ENCODE peak calls at places on chromosomes 3 and 15, in seven cellular contexts. T is HCT116, N is GM12878, U is SK-N-SH, K is K562, P is HepG2, S is H1. L is an unnamed sample.

GRCh38 chr3:69865920-69866679 is 126.8 kb downstream of the MITF start:
- DNase-seq in P (no peak), K (peak), T (no peak), S (no peak), U (peak), N (no peak), L (no peak)

GRCh38 chr15:70659662-70660061 is 103.7 kb downstream of the UACA start:
- DNase-seq in U (no peak), K (no peak), N (no peak), S (no peak), T (no peak), P (no peak), L (no peak)

GRCh38 chr15:93179704-93180103 is 90.7 kb upstream of the RGMA start:
- DNase-seq in S (no peak), K (no peak), N (no peak), P (no peak), U (peak), T (no peak), L (no peak)

GRCh38 chr15:63634154-63634553 is 37.0 kb downstream of the FBXL22 start:
- DNase-seq in K (no peak), T (no peak), P (no peak), S (no peak), U (no peak), N (no peak), L (no peak)

GRCh38 chr3:192933779-192934456 is 16.3 kb upstream of the MB21D2 start:
- DNase-seq in N (no peak), S (no peak), U (no peak), T (no peak), P (no peak), K (no peak), L (no peak)

GRCh38 chr3:134201201-134202130 is 49.2 kb downstream of the RYK start:
- DNase-seq in N (no peak), K (no peak), U (no peak), S (no peak), P (no peak), T (peak), L (no peak)

GRCh38 chr3:52752045-52752660 is 18.6 kb downstream of the NEK4 start:
- DNase-seq in N (no peak), S (no peak), U (no peak), K (no peak), T (no peak), P (no peak), L (no peak)

GRCh38 chr3:59836525-59836924 is 786.7 kb upstream of the CFAP20DC start:
- DNase-seq in N (no peak), T (no peak), P (no peak), S (no peak), U (no peak), K (no peak), L (no peak)

GRCh38 chr3:111238896-111239295 is 167.3 kb downstream of the NECTIN3 start:
- DNase-seq in U (no peak), N (peak), S (no peak), K (no peak), T (no peak), P (no peak), L (no peak)

GRCh38 chr3:124826703-124827102 is 60.5 kb downstream of the ITGB5 start:
- DNase-seq in K (no peak), N (no peak), U (no peak), S (peak), P (no peak), T (no peak), L (no peak)

GRCh38 chr3:86793786-86794185 is 197.2 kb downstream of the VGLL3 start:
- DNase-seq in P (peak), N (no peak), S (peak), T (no peak), K (no peak), U (no peak), L (peak)

GRCh38 chr3:57756528-57757401 is 656 bp downstream of the SLMAP start:
- DNase-seq in N (no peak), S (no peak), T (no peak), K (peak), U (peak), P (peak), L (peak)

DNA sequence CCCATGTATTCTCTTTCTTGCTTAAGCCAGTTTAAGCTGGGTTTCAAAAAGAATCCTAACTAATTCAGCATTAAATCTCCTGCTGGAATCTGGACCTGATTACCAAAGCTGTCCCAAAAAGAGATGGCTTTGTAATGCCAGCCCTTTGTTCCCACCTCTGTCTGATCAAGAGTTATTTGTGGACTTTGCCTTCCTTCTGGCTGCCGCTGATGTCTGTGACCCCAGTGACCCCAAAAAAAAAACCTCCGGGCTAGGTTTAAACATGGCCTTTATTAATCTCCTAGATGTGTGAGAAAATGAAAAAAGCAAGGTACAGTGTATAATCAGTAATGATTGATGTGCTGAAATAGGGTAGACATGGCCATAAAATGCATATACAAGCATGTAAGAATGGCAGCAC is 20.7 kb downstream of the CRYGS start:
- DNase-seq in P (peak), T (no peak), K (no peak), U (no peak), N (no peak), S (no peak), L (no peak)
- TF ChIP-seq JUND in P (no peak), T (no peak), K (no peak), U (no peak), N (no peak), S (no peak), L (no peak)

DNA sequence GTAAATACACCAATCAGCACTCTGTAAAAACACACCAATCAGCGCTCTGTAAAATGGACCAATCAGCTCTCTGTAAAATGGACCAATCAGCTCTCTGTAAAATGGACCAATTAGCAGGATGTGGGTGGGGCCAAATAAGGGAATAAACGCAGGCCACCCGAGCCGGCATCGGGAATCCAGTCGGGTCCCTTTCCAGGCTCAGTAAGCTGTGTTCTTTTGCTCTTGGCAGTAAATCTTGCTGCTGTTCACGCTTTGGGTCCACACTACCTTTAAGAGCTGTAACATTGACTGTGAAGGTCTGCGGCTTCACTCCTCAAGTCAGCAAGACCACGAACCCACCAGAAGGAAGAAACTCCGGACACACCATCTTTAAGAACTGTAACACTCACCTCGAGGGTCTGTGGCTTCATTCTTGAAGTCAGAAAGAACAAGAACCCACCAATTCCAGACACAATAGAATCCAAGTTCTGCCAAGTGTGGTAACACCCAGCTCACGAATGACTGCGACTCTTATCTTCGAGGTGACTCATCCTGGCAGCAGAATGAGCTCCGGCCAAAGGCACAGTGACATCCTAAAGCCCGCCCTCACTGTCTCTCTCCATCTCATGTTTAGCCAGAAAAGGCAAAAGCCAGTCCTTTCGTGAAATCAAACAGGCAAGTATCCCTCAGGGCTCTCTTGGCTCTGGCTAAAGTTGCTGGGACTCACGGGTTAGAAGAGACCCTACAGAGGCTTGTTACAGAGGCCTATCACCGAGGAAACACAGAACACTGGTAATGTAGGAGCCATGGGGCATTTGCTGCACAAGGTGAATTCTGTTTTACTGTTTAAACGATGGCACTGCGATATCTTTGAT is 155.2 kb downstream of the FAM43A start:
- DNase-seq in K (peak), N (no peak), P (peak), T (peak), S (no peak), U (peak), L (no peak)
- TF ChIP-seq JUND in K (peak), N (no peak), P (no peak), T (peak), S (no peak), U (no peak), L (no peak)

GRCh38 chr15:31276596-31277298 is 49.9 kb upstream of the KLF13 start:
- DNase-seq in P (no peak), N (no peak), T (no peak), K (no peak), S (no peak), U (peak), L (no peak)

GRCh38 chr15:31279221-31280036 is 47.2 kb upstream of the KLF13 start:
- DNase-seq in U (peak), T (no peak), P (no peak), N (no peak), K (no peak), S (no peak), L (peak)

GRCh38 chr15:31278544-31279220 is 48.0 kb upstream of the KLF13 start:
- DNase-seq in K (no peak), U (peak), T (no peak), P (no peak), S (no peak), N (no peak), L (no peak)

GRCh38 chr15:31277335-31278055 is 49.1 kb upstream of the KLF13 start:
- DNase-seq in N (no peak), S (no peak), P (no peak), T (no peak), K (no peak), U (no peak), L (no peak)

GRCh38 chr15:31278056-31278445 is 48.6 kb upstream of the KLF13 start:
- DNase-seq in S (no peak), U (peak), P (no peak), N (no peak), T (no peak), K (no peak), L (no peak)
- TF ChIP-seq JUND in S (no peak), U (no peak), P (no peak), N (no peak), T (no peak), K (no peak), L (no peak)

DNA sequence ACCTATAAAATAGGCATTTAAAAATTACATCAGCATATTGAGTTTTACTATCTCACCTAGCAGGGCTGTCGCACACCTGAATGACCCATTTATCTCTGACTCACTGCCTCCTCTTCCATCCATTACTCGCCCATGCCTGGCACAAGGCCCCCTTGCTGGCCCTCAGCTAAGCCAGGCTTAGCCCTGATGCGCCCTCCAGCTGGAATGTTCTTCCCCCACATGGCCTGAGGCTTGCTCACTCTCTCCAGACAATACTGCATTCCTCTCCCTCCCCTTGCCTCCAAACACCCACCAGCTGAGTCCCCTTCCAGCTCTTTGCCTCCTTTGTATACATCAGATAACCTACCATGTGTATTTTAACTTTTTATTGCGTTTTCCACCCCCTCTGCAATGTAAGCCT is 7.2 kb downstream of the SH3BP5 start:
- DNase-seq in S (peak), P (no peak), T (no peak), N (no peak), U (peak), K (no peak), L (no peak)
- TF ChIP-seq JUND in S (peak), P (no peak), T (peak), N (no peak), U (peak), K (no peak), L (no peak)

GRCh38 chr3:9301798-9302197 is 52.4 kb upstream of the SRGAP3 start:
- DNase-seq in P (no peak), U (no peak), S (no peak), T (no peak), K (no peak), N (no peak), L (no peak)

GRCh38 chr3:9301091-9301490 is 51.6 kb upstream of the SRGAP3 start:
- DNase-seq in K (no peak), S (no peak), P (no peak), N (no peak), U (no peak), T (no peak), L (no peak)

GRCh38 chr3:9308298-9308990 is 54.4 kb upstream of the THUMPD3 start:
- DNase-seq in U (no peak), T (no peak), P (no peak), K (no peak), N (no peak), S (no peak), L (no peak)

GRCh38 chr3:9298236-9298635 is 48.8 kb upstream of the SRGAP3 start:
- DNase-seq in U (no peak), K (no peak), T (no peak), N (no peak), P (no peak), S (no peak), L (no peak)

GRCh38 chr3:9302425-9303181 is 53.2 kb upstream of the SRGAP3 start:
- DNase-seq in P (peak), N (no peak), T (peak), K (peak), S (peak), U (peak), L (peak)
- TF ChIP-seq JUND in P (no peak), N (no peak), T (no peak), K (no peak), S (peak), U (no peak), L (no peak)

GRCh38 chr15:37105795-37106333 is 5.5 kb upstream of the MEIS2 start:
- DNase-seq in N (no peak), S (no peak), K (no peak), P (no peak), U (no peak), T (no peak), L (no peak)

GRCh38 chr15:37101634-37102314 is 1.4 kb upstream of the MEIS2 start:
- DNase-seq in K (peak), T (peak), S (no peak), N (no peak), P (peak), U (peak), L (peak)

GRCh38 chr15:37102315-37103021 is 2.1 kb upstream of the MEIS2 start:
- DNase-seq in T (no peak), S (no peak), P (no peak), N (no peak), K (peak), U (no peak), L (no peak)

GRCh38 chr15:37104413-37105392 is 4.4 kb upstream of the MEIS2 start:
- DNase-seq in N (no peak), P (no peak), K (peak), U (peak), S (no peak), T (no peak), L (no peak)

DNA sequence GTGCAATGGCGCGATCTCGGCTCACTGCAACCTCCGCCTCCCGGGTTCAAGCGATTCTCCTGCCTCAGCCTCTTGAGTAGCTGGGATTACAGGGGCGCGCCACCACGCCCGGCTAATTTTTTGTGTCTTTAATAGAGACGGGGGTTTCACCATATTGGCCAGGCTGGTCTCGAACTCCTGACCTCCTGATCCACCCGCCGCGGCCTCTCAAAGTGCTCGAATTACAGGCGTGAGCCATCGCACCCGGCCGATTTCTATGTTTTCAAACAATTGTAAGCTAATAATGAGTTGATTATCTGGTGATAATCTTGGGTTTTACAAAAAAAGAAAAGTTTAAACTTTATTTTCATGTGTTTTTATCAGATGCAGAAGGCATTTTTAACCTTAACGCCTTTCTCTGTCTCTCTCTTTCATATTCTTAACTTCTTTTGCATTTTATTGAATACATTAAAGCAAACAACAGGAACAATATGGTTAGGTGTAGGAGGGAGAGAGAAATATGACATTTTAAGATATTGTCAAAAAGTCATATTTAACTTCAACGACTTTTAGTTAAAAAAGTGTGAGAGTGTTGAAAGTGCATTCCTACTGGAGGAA is 3.2 kb upstream of the MEIS2 start:
- DNase-seq in T (no peak), U (no peak), P (no peak), S (no peak), N (no peak), K (no peak), L (no peak)
- TF ChIP-seq JUND in T (no peak), U (no peak), P (no peak), S (no peak), N (no peak), K (no peak), L (no peak)

DNA sequence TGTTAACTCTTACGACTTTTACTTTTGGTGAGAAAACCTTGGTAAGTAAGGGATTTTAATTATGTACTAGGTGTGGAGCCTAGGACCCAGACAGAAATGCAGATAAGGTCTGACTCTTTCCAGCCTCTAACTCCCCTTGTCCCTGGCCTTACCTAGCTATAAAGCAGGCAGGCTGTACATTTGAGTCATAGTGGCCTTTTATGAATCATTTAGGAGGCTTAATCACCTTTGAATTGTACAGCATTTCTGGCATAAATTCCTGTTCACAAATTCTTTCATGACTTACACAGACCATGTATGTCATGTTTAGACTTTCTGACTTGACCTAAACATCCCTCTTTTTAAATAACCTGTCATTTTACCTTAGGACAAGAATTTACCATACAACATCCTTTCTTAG is 47.4 kb downstream of the CHCHD4 start:
- DNase-seq in K (no peak), S (no peak), N (no peak), U (no peak), T (no peak), P (no peak), L (no peak)
- TF ChIP-seq JUND in K (no peak), S (no peak), N (no peak), U (no peak), T (no peak), P (no peak), L (no peak)

GRCh38 chr15:39154136-39154770 is 426.6 kb upstream of the THBS1 start:
- DNase-seq in U (no peak), T (no peak), K (no peak), S (no peak), P (peak), N (no peak), L (peak)
- TF ChIP-seq JUND in U (no peak), T (no peak), K (no peak), S (no peak), P (no peak), N (no peak), L (no peak)